ENCODE peak calls at places on chromosome 17, in nine cellular contexts. U is EH; O is globus pallidus; P is stimulated activated naive CD4-positive, alpha-beta T cell; B is NCI-H1092; N is stimulated activated CD8-positive, alpha-beta memory T cell treated with anti-CD3 and anti-CD28 coated beads, Interleukin-7, amount 100 ng/mL, for 24 hours; A is DMS153; G is activated CD4-positive, CD25-positive, alpha-beta regulatory T cell; Z is frontal cortex. K is an unnamed sample.

GRCh38 chr17:31067699-31068184 is 27.0 kb upstream of the NF1 start:
- DNase-seq in U (peak), O (no peak), P (no peak), B (no peak), N (no peak), A (no peak), G (no peak), Z (no peak), K (peak)

GRCh38 chr17:40369923-40370322 is 5.4 kb upstream of the GJD3 start:
- DNase-seq in U (no peak), O (no peak), P (no peak), B (no peak), N (no peak), A (no peak), G (no peak), Z (no peak), K (no peak)

GRCh38 chr17:76640550-76641380 is 2.8 kb downstream of the ST6GALNAC1 start:
- DNase-seq in U (no peak), O (no peak), P (no peak), B (no peak), N (no peak), A (no peak), G (no peak), Z (no peak), K (no peak)

GRCh38 chr17:40317345-40317873 is 8.4 kb downstream of the RARA start:
- DNase-seq in U (peak), O (no peak), P (no peak), B (no peak), N (no peak), A (no peak), G (no peak), Z (peak), K (peak)

GRCh38 chr17:46020023-46020735 is 21.1 kb downstream of the STH start:
- DNase-seq in U (no peak), O (no peak), P (no peak), B (no peak), N (peak), A (no peak), G (no peak), Z (no peak), K (no peak)

GRCh38 chr17:43906951-43907424 is 348 bp downstream of the MPP2 start:
- DNase-seq in U (no peak), O (peak), P (peak), B (no peak), N (no peak), A (no peak), G (no peak), Z (peak), K (no peak)

GRCh38 chr17:50207792-50208567 is 6.5 kb upstream of the COL1A1 start:
- DNase-seq in U (no peak), O (no peak), P (no peak), B (no peak), N (no peak), A (no peak), G (no peak), Z (no peak), K (no peak)

GRCh38 chr17:17420035-17420434 is 56.8 kb upstream of the MED9 start:
- DNase-seq in U (peak), O (no peak), P (no peak), B (no peak), N (no peak), A (no peak), G (no peak), Z (no peak), K (no peak)

GRCh38 chr17:67779098-67779672 is 46.1 kb upstream of the BPTF start:
- DNase-seq in U (peak), O (no peak), P (no peak), B (peak), N (no peak), A (no peak), G (no peak), Z (no peak), K (peak)

GRCh38 chr17:41583137-41584127 is 3.3 kb downstream of the KRT14 start:
- DNase-seq in U (no peak), O (no peak), P (no peak), B (no peak), N (no peak), A (no peak), G (no peak), Z (no peak), K (no peak)

GRCh38 chr17:35788504-35788998 is 6.9 kb downstream of the MMP28 start:
- DNase-seq in U (peak), O (no peak), P (no peak), B (no peak), N (no peak), A (no peak), G (no peak), Z (no peak), K (peak)

GRCh38 chr17:48002920-48003685 is 32.2 kb downstream of the CDK5RAP3 start:
- DNase-seq in U (no peak), O (no peak), P (no peak), B (peak), N (no peak), A (no peak), G (no peak), Z (no peak), K (no peak)

GRCh38 chr17:15456972-15457722 is 10.3 kb downstream of the CDRT4 start:
- DNase-seq in U (peak), O (peak), P (no peak), B (peak), N (no peak), A (no peak), G (no peak), Z (peak), K (peak)

GRCh38 chr17:13297198-13297597 is 279.4 kb upstream of the ELAC2 start:
- DNase-seq in U (no peak), O (no peak), P (no peak), B (peak), N (no peak), A (peak), G (no peak), Z (no peak), K (no peak)

GRCh38 chr17:32445976-32446375 is 1.7 kb downstream of the PSMD11 start:
- DNase-seq in U (peak), O (no peak), P (no peak), B (no peak), N (no peak), A (no peak), G (no peak), Z (no peak), K (peak)

GRCh38 chr17:74623693-74624093 is at the start of gene CD300E:
- DNase-seq in U (no peak), O (no peak), P (no peak), B (no peak), N (no peak), A (no peak), G (no peak), Z (no peak), K (no peak)

GRCh38 chr17:34241062-34241461 is 14.0 kb upstream of the CCL2 start:
- DNase-seq in U (peak), O (peak), P (no peak), B (no peak), N (no peak), A (no peak), G (no peak), Z (no peak), K (peak)

GRCh38 chr17:77706938-77707337 is 251.6 kb upstream of the TNRC6C start:
- DNase-seq in U (no peak), O (no peak), P (no peak), B (no peak), N (no peak), A (no peak), G (no peak), Z (no peak), K (no peak)

GRCh38 chr17:27985736-27986394 is 56.6 kb upstream of the NLK start:
- DNase-seq in U (no peak), O (no peak), P (no peak), B (no peak), N (no peak), A (no peak), G (no peak), Z (no peak), K (no peak)

GRCh38 chr17:48228720-48229119 is 121.2 kb downstream of the SNX11 start:
- DNase-seq in U (no peak), O (no peak), P (no peak), B (no peak), N (no peak), A (no peak), G (no peak), Z (no peak), K (no peak)

GRCh38 chr17:48567209-48567608 is 10.9 kb downstream of the HOXB4 start:
- DNase-seq in U (no peak), O (no peak), P (no peak), B (no peak), N (no peak), A (peak), G (no peak), Z (no peak), K (no peak)

GRCh38 chr17:41697122-41697962 is 8.7 kb downstream of the EIF1 start:
- DNase-seq in U (peak), O (peak), P (no peak), B (no peak), N (no peak), A (no peak), G (no peak), Z (peak), K (peak)

GRCh38 chr17:80983545-80983944 is 8.1 kb upstream of the CHMP6 start:
- DNase-seq in U (no peak), O (no peak), P (no peak), B (no peak), N (no peak), A (no peak), G (no peak), Z (no peak), K (no peak)

GRCh38 chr17:6454495-6455320 is 10.5 kb downstream of the PIMREG start:
- DNase-seq in U (no peak), O (no peak), P (no peak), B (no peak), N (no peak), A (no peak), G (no peak), Z (no peak), K (no peak)

GRCh38 chr17:31715436-31715835 is 143.6 kb downstream of the COPRS start:
- DNase-seq in U (no peak), O (no peak), P (no peak), B (no peak), N (no peak), A (no peak), G (no peak), Z (no peak), K (no peak)

GRCh38 chr17:74059471-74059870 is 144.0 kb upstream of the RPL38 start:
- DNase-seq in U (no peak), O (peak), P (no peak), B (peak), N (no peak), A (peak), G (no peak), Z (no peak), K (no peak)

GRCh38 chr17:75390982-75391381 is 14.5 kb downstream of the GRB2 start:
- DNase-seq in U (peak), O (no peak), P (no peak), B (no peak), N (no peak), A (no peak), G (no peak), Z (no peak), K (peak)

GRCh38 chr17:4313482-4314114 is 49.8 kb upstream of the ANKFY1 start:
- DNase-seq in U (no peak), O (no peak), P (no peak), B (no peak), N (no peak), A (no peak), G (no peak), Z (no peak), K (peak)

GRCh38 chr17:28426081-28426519 is 20.1 kb upstream of the SLC46A1 start:
- DNase-seq in U (no peak), O (no peak), P (no peak), B (no peak), N (no peak), A (no peak), G (no peak), Z (no peak), K (peak)

GRCh38 chr17:18999911-19000310 is 4.7 kb downstream of the FAM83G start:
- DNase-seq in U (no peak), O (no peak), P (no peak), B (no peak), N (no peak), A (no peak), G (no peak), Z (no peak), K (no peak)

GRCh38 chr17:74235040-74235581 is 21.7 kb downstream of the TTYH2 start:
- DNase-seq in U (no peak), O (peak), P (no peak), B (no peak), N (no peak), A (no peak), G (no peak), Z (peak), K (no peak)

GRCh38 chr17:74892013-74892841 is 1.2 kb downstream of the FADS6 start:
- DNase-seq in U (no peak), O (no peak), P (no peak), B (no peak), N (no peak), A (no peak), G (no peak), Z (no peak), K (no peak)